ENCODE peak calls at places on chromosomes 7 and 10, in six cellular contexts. One of them, this sample, is unnamed.

GRCh38 chr7:155935726-155936125 is 123.5 kb upstream of the SHH start:
- DNase-seq in A673: no peak
- DNase-seq in stimulated activated CD4-positive, alpha-beta T cell treated with anti-CD3 and anti-CD28 coated beads, Interleukin-4, amount 100 ng/mL, for 4 hours: no peak
- DNase-seq in GM04504: no peak
- DNase-seq in COR-L47: no peak
- DNase-seq in activated T-cell treated with anti-CD3 and anti-CD28 coated beads for 1 hour: no peak
- DNase-seq in this sample: no peak

GRCh38 chr10:62618576-62619408 is 185.7 kb upstream of the ADO start:
- DNase-seq in stimulated activated CD4-positive, alpha-beta T cell treated with anti-CD3 and anti-CD28 coated beads, Interleukin-4, amount 100 ng/mL, for 4 hours: no peak
- DNase-seq in A673: peak
- DNase-seq in activated T-cell treated with anti-CD3 and anti-CD28 coated beads for 1 hour: no peak
- DNase-seq in GM04504: peak
- DNase-seq in COR-L47: no peak
- DNase-seq in this sample: peak

GRCh38 chr10:24339387-24339786 is 130.4 kb downstream of the KIAA1217 start:
- DNase-seq in activated T-cell treated with anti-CD3 and anti-CD28 coated beads for 1 hour: no peak
- DNase-seq in GM04504: no peak
- DNase-seq in A673: no peak
- DNase-seq in COR-L47: no peak
- DNase-seq in stimulated activated CD4-positive, alpha-beta T cell treated with anti-CD3 and anti-CD28 coated beads, Interleukin-4, amount 100 ng/mL, for 4 hours: no peak
- DNase-seq in this sample: no peak

GRCh38 chr7:87234949-87235348 is 15.4 kb upstream of the TMEM243 start:
- DNase-seq in stimulated activated CD4-positive, alpha-beta T cell treated with anti-CD3 and anti-CD28 coated beads, Interleukin-4, amount 100 ng/mL, for 4 hours: no peak
- DNase-seq in COR-L47: no peak
- DNase-seq in activated T-cell treated with anti-CD3 and anti-CD28 coated beads for 1 hour: no peak
- DNase-seq in GM04504: no peak
- DNase-seq in A673: no peak
- DNase-seq in this sample: no peak

GRCh38 chr7:32058017-32058416 is 12.2 kb downstream of the PDE1C start:
- DNase-seq in stimulated activated CD4-positive, alpha-beta T cell treated with anti-CD3 and anti-CD28 coated beads, Interleukin-4, amount 100 ng/mL, for 4 hours: no peak
- DNase-seq in COR-L47: no peak
- DNase-seq in A673: peak
- DNase-seq in activated T-cell treated with anti-CD3 and anti-CD28 coated beads for 1 hour: no peak
- DNase-seq in GM04504: no peak
- DNase-seq in this sample: no peak

GRCh38 chr10:73843254-73843653 is 31.1 kb downstream of the CAMK2G start:
- DNase-seq in activated T-cell treated with anti-CD3 and anti-CD28 coated beads for 1 hour: no peak
- DNase-seq in COR-L47: no peak
- DNase-seq in A673: no peak
- DNase-seq in GM04504: no peak
- DNase-seq in stimulated activated CD4-positive, alpha-beta T cell treated with anti-CD3 and anti-CD28 coated beads, Interleukin-4, amount 100 ng/mL, for 4 hours: no peak
- DNase-seq in this sample: no peak

GRCh38 chr10:43803816-43804215 is 155.1 kb upstream of the ZNF32 start:
- DNase-seq in COR-L47: no peak
- DNase-seq in stimulated activated CD4-positive, alpha-beta T cell treated with anti-CD3 and anti-CD28 coated beads, Interleukin-4, amount 100 ng/mL, for 4 hours: no peak
- DNase-seq in activated T-cell treated with anti-CD3 and anti-CD28 coated beads for 1 hour: no peak
- DNase-seq in A673: no peak
- DNase-seq in GM04504: no peak
- DNase-seq in this sample: no peak

GRCh38 chr10:125023862-125024495 is 82.1 kb downstream of the ZRANB1 start:
- DNase-seq in GM04504: no peak
- DNase-seq in activated T-cell treated with anti-CD3 and anti-CD28 coated beads for 1 hour: no peak
- DNase-seq in A673: no peak
- DNase-seq in COR-L47: peak
- DNase-seq in stimulated activated CD4-positive, alpha-beta T cell treated with anti-CD3 and anti-CD28 coated beads, Interleukin-4, amount 100 ng/mL, for 4 hours: no peak
- DNase-seq in this sample: no peak

GRCh38 chr10:60732240-60733188 is 45.8 kb upstream of the CDK1 start:
- DNase-seq in activated T-cell treated with anti-CD3 and anti-CD28 coated beads for 1 hour: no peak
- DNase-seq in A673: peak
- DNase-seq in COR-L47: peak
- DNase-seq in GM04504: no peak
- DNase-seq in stimulated activated CD4-positive, alpha-beta T cell treated with anti-CD3 and anti-CD28 coated beads, Interleukin-4, amount 100 ng/mL, for 4 hours: no peak
- DNase-seq in this sample: no peak

GRCh38 chr10:112919721-112920120 is 30.3 kb upstream of the TCF7L2 start:
- DNase-seq in activated T-cell treated with anti-CD3 and anti-CD28 coated beads for 1 hour: no peak
- DNase-seq in COR-L47: no peak
- DNase-seq in stimulated activated CD4-positive, alpha-beta T cell treated with anti-CD3 and anti-CD28 coated beads, Interleukin-4, amount 100 ng/mL, for 4 hours: no peak
- DNase-seq in GM04504: peak
- DNase-seq in A673: no peak
- DNase-seq in this sample: no peak

GRCh38 chr10:62047240-62047897 is 145.9 kb downstream of the ARID5B start:
- DNase-seq in COR-L47: no peak
- DNase-seq in A673: no peak
- DNase-seq in stimulated activated CD4-positive, alpha-beta T cell treated with anti-CD3 and anti-CD28 coated beads, Interleukin-4, amount 100 ng/mL, for 4 hours: no peak
- DNase-seq in activated T-cell treated with anti-CD3 and anti-CD28 coated beads for 1 hour: no peak
- DNase-seq in GM04504: no peak
- DNase-seq in this sample: no peak

GRCh38 chr7:2259480-2259879 is 17.5 kb downstream of the NUDT1 start:
- DNase-seq in COR-L47: no peak
- DNase-seq in activated T-cell treated with anti-CD3 and anti-CD28 coated beads for 1 hour: no peak
- DNase-seq in GM04504: no peak
- DNase-seq in stimulated activated CD4-positive, alpha-beta T cell treated with anti-CD3 and anti-CD28 coated beads, Interleukin-4, amount 100 ng/mL, for 4 hours: no peak
- DNase-seq in A673: no peak
- DNase-seq in this sample: no peak

GRCh38 chr10:72702868-72703581 is 11.1 kb downstream of the MCU start:
- DNase-seq in A673: no peak
- DNase-seq in COR-L47: no peak
- DNase-seq in stimulated activated CD4-positive, alpha-beta T cell treated with anti-CD3 and anti-CD28 coated beads, Interleukin-4, amount 100 ng/mL, for 4 hours: no peak
- DNase-seq in GM04504: no peak
- DNase-seq in activated T-cell treated with anti-CD3 and anti-CD28 coated beads for 1 hour: no peak
- DNase-seq in this sample: no peak

GRCh38 chr7:138481447-138482380 is 21.7 kb downstream of the TRIM24 start:
- DNase-seq in stimulated activated CD4-positive, alpha-beta T cell treated with anti-CD3 and anti-CD28 coated beads, Interleukin-4, amount 100 ng/mL, for 4 hours: no peak
- DNase-seq in GM04504: no peak
- DNase-seq in activated T-cell treated with anti-CD3 and anti-CD28 coated beads for 1 hour: no peak
- DNase-seq in A673: no peak
- DNase-seq in COR-L47: no peak
- DNase-seq in this sample: no peak

GRCh38 chr10:97171001-97171400 is 14.8 kb downstream of the SLIT1 start:
- DNase-seq in stimulated activated CD4-positive, alpha-beta T cell treated with anti-CD3 and anti-CD28 coated beads, Interleukin-4, amount 100 ng/mL, for 4 hours: no peak
- DNase-seq in activated T-cell treated with anti-CD3 and anti-CD28 coated beads for 1 hour: no peak
- DNase-seq in COR-L47: no peak
- DNase-seq in A673: no peak
- DNase-seq in GM04504: no peak
- DNase-seq in this sample: no peak

GRCh38 chr7:127056202-127056601 is 196.5 kb downstream of the GRM8 start:
- DNase-seq in A673: no peak
- DNase-seq in COR-L47: no peak
- DNase-seq in activated T-cell treated with anti-CD3 and anti-CD28 coated beads for 1 hour: no peak
- DNase-seq in GM04504: no peak
- DNase-seq in stimulated activated CD4-positive, alpha-beta T cell treated with anti-CD3 and anti-CD28 coated beads, Interleukin-4, amount 100 ng/mL, for 4 hours: no peak
- DNase-seq in this sample: no peak

This sample was measured in astrocyte of the cerebellum.